ENCODE peak calls at places on chromosomes 13 and 19, in six cellular contexts. T, K, I, U, Z and S are unnamed samples.
A peak's percentile ranks its signal among the peaks of the same experiment; 100 is the strongest.

GRCh38 chr13:27455331-27455855 is 5.0 kb upstream of the MTIF3 start:
- DNase-seq in T (no peak), K (no peak), I (no peak), U (no peak), Z (no peak), S (no peak)

GRCh38 chr19:604355-604754 is 14.7 kb downstream of the HCN2 start:
- DNase-seq in T (no peak), K (no peak), I (peak; percentile 23), U (no peak), Z (no peak), S (no peak)

GRCh38 chr19:23673132-23673531 is 13.9 kb downstream of the ZNF675 start:
- DNase-seq in T (no peak), K (no peak), I (no peak), U (no peak), Z (no peak), S (no peak)

GRCh38 chr13:112940236-112940635 is 28.8 kb upstream of the MCF2L start:
- DNase-seq in T (no peak), K (no peak), I (no peak), U (no peak), Z (peak; percentile 62), S (peak; percentile 62)

GRCh38 chr13:32174366-32174765 is 140.8 kb downstream of the ZAR1L start:
- DNase-seq in T (no peak), K (no peak), I (no peak), U (no peak), Z (no peak), S (no peak)

GRCh38 chr19:6126335-6126974 is 9.0 kb upstream of the ACSBG2 start:
- DNase-seq in T (peak; percentile 52), K (peak; percentile 21), I (no peak), U (no peak), Z (no peak), S (no peak)

GRCh38 chr19:58150328-58150921 is at the start of gene ZNF329:
- DNase-seq in T (peak; percentile 94), K (peak; percentile 99), I (peak; percentile 94), U (peak; percentile 69), Z (peak; percentile 94), S (peak; percentile 95)

GRCh38 chr19:15283141-15283885 is 49.0 kb downstream of the BRD4 start:
- DNase-seq in T (no peak), K (peak; percentile 72), I (peak; percentile 54), U (no peak), Z (no peak), S (no peak)

GRCh38 chr13:72205773-72206172 is 338.8 kb upstream of the DACH1 start:
- DNase-seq in T (no peak), K (no peak), I (no peak), U (no peak), Z (no peak), S (no peak)

GRCh38 chr13:57470491-57470890 is 161.1 kb upstream of the PCDH17 start:
- DNase-seq in T (no peak), K (no peak), I (no peak), U (no peak), Z (no peak), S (no peak)

GRCh38 chr13:71998223-71998622 is 131.2 kb upstream of the DACH1 start:
- DNase-seq in T (no peak), K (no peak), I (no peak), U (no peak), Z (no peak), S (no peak)

GRCh38 chr13:99956473-99957349 is 14.9 kb downstream of the ZIC5 start:
- DNase-seq in T (peak; percentile 85), K (no peak), I (no peak), U (no peak), Z (no peak), S (no peak)

GRCh38 chr13:38398810-38399493 is 49.3 kb downstream of the UFM1 start:
- DNase-seq in T (no peak), K (peak; percentile 70), I (no peak), U (no peak), Z (no peak), S (no peak)

GRCh38 chr19:17522988-17523872 is 11.8 kb downstream of the PGLS start:
- DNase-seq in T (peak; percentile 37), K (no peak), I (peak; percentile 42), U (peak; percentile 47), Z (no peak), S (peak; percentile 90)

GRCh38 chr13:55359067-55359466 is 1781.7 kb upstream of the PRR20A start:
- DNase-seq in T (no peak), K (no peak), I (no peak), U (no peak), Z (no peak), S (no peak)

GRCh38 chr13:113483504-113484287 is 6.8 kb downstream of the DCUN1D2 start:
- DNase-seq in T (no peak), K (no peak), I (no peak), U (no peak), Z (no peak), S (peak; percentile 91)

GRCh38 chr13:111508902-111509509 is 188.6 kb downstream of the TEX29 start:
- DNase-seq in T (no peak), K (no peak), I (no peak), U (no peak), Z (no peak), S (no peak)

GRCh38 chr13:23889598-23890224 is 511 bp upstream of the MIPEP start:
- DNase-seq in T (no peak), K (no peak), I (no peak), U (no peak), Z (no peak), S (no peak)

GRCh38 chr19:9936151-9937000 is at the start of gene OLFM2:
- DNase-seq in T (peak; percentile 92), K (no peak), I (no peak), U (no peak), Z (no peak), S (no peak)

GRCh38 chr19:18297308-18297707 is 15.9 kb upstream of the JUND start:
- DNase-seq in T (peak; percentile 32), K (no peak), I (no peak), U (no peak), Z (no peak), S (no peak)

GRCh38 chr19:1847684-1848398 is 442 bp downstream of the REXO1 start:
- DNase-seq in T (peak; percentile 80), K (peak; percentile 65), I (peak; percentile 34), U (no peak), Z (no peak), S (no peak)

GRCh38 chr13:72390909-72391308 is 336.5 kb downstream of the MZT1 start:
- DNase-seq in T (no peak), K (no peak), I (no peak), U (no peak), Z (no peak), S (no peak)

GRCh38 chr19:13537454-13537853 is 31.2 kb upstream of the CACNA1A start:
- DNase-seq in T (peak; percentile 74), K (no peak), I (no peak), U (no peak), Z (no peak), S (no peak)

GRCh38 chr13:26946675-26947342 is 186.2 kb upstream of the GPR12 start:
- DNase-seq in T (no peak), K (peak; percentile 72), I (no peak), U (no peak), Z (no peak), S (no peak)

GRCh38 chr13:73201601-73202000 is 142.8 kb downstream of the KLF5 start:
- DNase-seq in T (no peak), K (no peak), I (no peak), U (no peak), Z (no peak), S (no peak)

GRCh38 chr19:49224856-49225255 is 67.3 kb downstream of the TRPM4 start:
- DNase-seq in T (peak; percentile 89), K (peak; percentile 34), I (no peak), U (no peak), Z (no peak), S (peak; percentile 21)

GRCh38 chr13:42035905-42036521 is 12.4 kb upstream of the DGKH start:
- DNase-seq in T (no peak), K (no peak), I (no peak), U (no peak), Z (no peak), S (no peak)

GRCh38 chr19:43674630-43674982 is 4.6 kb upstream of the PLAUR start:
- DNase-seq in T (no peak), K (peak; percentile 47), I (no peak), U (no peak), Z (no peak), S (peak; percentile 6)

GRCh38 chr13:79710376-79710775 is 229.4 kb downstream of the NDFIP2 start:
- DNase-seq in T (no peak), K (peak; percentile 50), I (no peak), U (no peak), Z (no peak), S (no peak)

GRCh38 chr13:42218576-42218975 is 53.4 kb upstream of the AKAP11 start:
- DNase-seq in T (no peak), K (no peak), I (no peak), U (no peak), Z (no peak), S (no peak)

GRCh38 chr19:44875666-44876418 is 15.2 kb upstream of the TOMM40 start:
- DNase-seq in T (no peak), K (no peak), I (no peak), U (no peak), Z (no peak), S (no peak)